ENCODE peak calls at places on chromosomes 4 and X, in seven cellular contexts. I, G, Q, C, T, E and Y are unnamed samples.

GRCh38 chrX:148874621-148875020 is 374.2 kb downstream of the AFF2 start:
- DNase-seq in T (no peak), I (no peak), C (no peak), Q (no peak), G (no peak), E (no peak), Y (no peak)

GRCh38 chrX:24198101-24198500 is 48.6 kb downstream of the ZFX start:
- DNase-seq in I (no peak), E (no peak), C (no peak), T (no peak), Q (no peak), G (no peak), Y (no peak)

GRCh38 chr4:169270156-169270809 is 473 bp downstream of the SH3RF1 start:
- DNase-seq in Q (no peak), G (no peak), T (peak; percentile 62), E (peak; percentile 46), C (no peak), I (peak; percentile 87), Y (peak; percentile 19)

GRCh38 chr4:23091674-23092073 is 398.9 kb downstream of the GBA3 start:
- DNase-seq in T (no peak), G (no peak), Q (no peak), I (no peak), E (no peak), C (no peak), Y (no peak)

GRCh38 chr4:137310593-137311490 is 221.5 kb downstream of the PCDH18 start:
- DNase-seq in T (no peak), C (no peak), E (no peak), I (no peak), Q (no peak), G (no peak), Y (no peak)

GRCh38 chrX:56759736-56760409 is 30.8 kb downstream of the NBDY start:
- DNase-seq in C (no peak), Q (no peak), G (no peak), E (no peak), T (no peak), I (no peak), Y (no peak)

GRCh38 chrX:45743081-45743533 is 542.4 kb upstream of the DIPK2B start:
- DNase-seq in G (no peak), I (no peak), T (no peak), Q (no peak), E (peak; percentile 12), C (no peak), Y (no peak)

GRCh38 chr4:76963136-76963477 is 13.6 kb downstream of the SEPTIN11 start:
- DNase-seq in E (no peak), Q (no peak), T (no peak), G (no peak), I (no peak), C (no peak), Y (no peak)

GRCh38 chr4:72631296-72631695 is 62.3 kb upstream of the ADAMTS3 start:
- DNase-seq in T (no peak), C (peak; percentile 13), E (no peak), Q (no peak), G (no peak), I (no peak), Y (peak; percentile 26)

GRCh38 chr4:24527371-24527770 is 57.0 kb downstream of the DHX15 start:
- DNase-seq in Q (no peak), I (no peak), G (no peak), E (no peak), C (no peak), T (no peak), Y (no peak)

GRCh38 chrX:26922278-26922677 is 540.9 kb downstream of the PPP4R3C start:
- DNase-seq in I (no peak), E (no peak), C (no peak), T (no peak), G (no peak), Q (no peak), Y (no peak)

GRCh38 chr4:156999175-156999517 is 27.5 kb upstream of the PDGFC start:
- DNase-seq in Q (no peak), G (no peak), C (no peak), T (peak; percentile 57), I (no peak), E (peak; percentile 9), Y (peak; percentile 48)

GRCh38 chr4:16598241-16599224 is 299.9 kb downstream of the LDB2 start:
- DNase-seq in G (no peak), Q (no peak), I (no peak), C (no peak), T (no peak), E (no peak), Y (no peak)

GRCh38 chr4:21768349-21769310 is 179.9 kb downstream of the KCNIP4 start:
- DNase-seq in Q (no peak), G (no peak), T (peak; percentile 38), I (no peak), E (peak; percentile 77), C (no peak), Y (no peak)